ENCODE peak calls at places on chromosomes 4 and X, in seven cellular contexts. J, D, G, Y, E, S and F are unnamed samples.
A peak's percentile ranks its signal among the peaks of the same experiment; 100 is the strongest.

GRCh38 chr4:3783691-3784306 is 17.6 kb downstream of the ADRA2C start:
- DNase-seq in G (no peak), Y (no peak), D (no peak), E (peak; percentile 69), J (no peak), S (no peak), F (no peak)

GRCh38 chr4:15868065-15868464 is 70.5 kb downstream of the FGFBP1 start:
- DNase-seq in D (no peak), J (no peak), Y (no peak), E (no peak), S (no peak), G (no peak), F (no peak)

GRCh38 chr4:139786494-139787354 is 121.1 kb downstream of the MGST2 start:
- DNase-seq in E (peak; percentile 6), J (no peak), Y (no peak), G (no peak), S (no peak), D (no peak), F (no peak)

GRCh38 chr4:40299704-40300336 is 35.3 kb upstream of the CHRNA9 start:
- DNase-seq in Y (no peak), G (no peak), E (no peak), D (no peak), J (no peak), S (no peak), F (no peak)

GRCh38 chrX:63686878-63687714 is 97.9 kb downstream of the ARHGEF9 start:
- DNase-seq in S (no peak), D (peak; percentile 24), J (no peak), E (peak; percentile 17), G (no peak), Y (peak; percentile 25), F (no peak)

GRCh38 chrX:105260291-105261043 is 40.0 kb upstream of the TEX13A start:
- DNase-seq in Y (no peak), G (no peak), D (no peak), E (no peak), J (no peak), S (no peak), F (peak; percentile 26)

GRCh38 chr4:113574636-113575103 is 186.9 kb downstream of the CAMK2D start:
- DNase-seq in E (no peak), Y (peak; percentile 66), S (no peak), D (peak; percentile 83), G (no peak), J (no peak), F (no peak)

GRCh38 chr4:52199574-52200338 is 148.7 kb downstream of the SPATA18 start:
- DNase-seq in Y (peak; percentile 32), J (no peak), G (no peak), D (peak; percentile 92), S (no peak), E (no peak), F (no peak)

GRCh38 chrX:40102393-40103381 is 4.9 kb upstream of the BCOR start:
- DNase-seq in G (no peak), J (no peak), S (no peak), E (no peak), D (no peak), Y (no peak), F (no peak)

GRCh38 chr4:169070071-169070894 is 60.2 kb upstream of the CBR4 start:
- DNase-seq in E (peak; percentile 84), S (no peak), D (peak; percentile 76), Y (peak; percentile 37), G (no peak), J (no peak), F (peak; percentile 60)

GRCh38 chr4:105605493-105605892 is 53.1 kb downstream of the ARHGEF38 start:
- DNase-seq in S (no peak), E (no peak), D (peak; percentile 30), J (peak; percentile 15), Y (no peak), G (no peak), F (no peak)

GRCh38 chrX:135536883-135537282 is 16.4 kb downstream of the INTS6L start:
- DNase-seq in S (no peak), G (no peak), E (no peak), D (no peak), Y (no peak), J (no peak), F (no peak)

GRCh38 chr4:77538574-77539157 is 67.0 kb upstream of the CXCL13 start:
- DNase-seq in D (peak; percentile 23), J (no peak), S (no peak), G (no peak), Y (peak; percentile 7), E (peak; percentile 62), F (no peak)

GRCh38 chrX:50000937-50001542 is 78.6 kb downstream of the CLCN5 start:
- DNase-seq in D (no peak), Y (no peak), S (no peak), J (no peak), E (no peak), G (no peak), F (no peak)

GRCh38 chrX:49704692-49705404 is 9.1 kb upstream of the PAGE1 start:
- DNase-seq in Y (no peak), D (no peak), G (no peak), E (no peak), J (no peak), S (no peak), F (no peak)

GRCh38 chrX:24027086-24027485 is at the start of gene KLHL15:
- DNase-seq in G (no peak), Y (no peak), S (no peak), D (no peak), E (no peak), J (no peak), F (no peak)

GRCh38 chr4:54017308-54017707 is 47.1 kb downstream of the CHIC2 start:
- DNase-seq in S (no peak), E (no peak), D (no peak), Y (no peak), J (no peak), G (no peak), F (no peak)

GRCh38 chr4:23122666-23123400 is 430.1 kb downstream of the GBA3 start:
- DNase-seq in J (no peak), G (no peak), S (no peak), Y (no peak), D (no peak), E (no peak), F (no peak)

GRCh38 chr4:159006202-159006601 is 96.7 kb upstream of the RAPGEF2 start:
- DNase-seq in G (no peak), S (no peak), E (peak; percentile 27), J (no peak), D (peak; percentile 10), Y (no peak), F (no peak)

GRCh38 chr4:160038560-160038959 is 935.7 kb downstream of the RAPGEF2 start:
- DNase-seq in S (no peak), D (no peak), J (no peak), G (no peak), E (no peak), Y (no peak), F (no peak)

GRCh38 chr4:26206339-26206738 is 114.5 kb upstream of the RBPJ start:
- DNase-seq in J (no peak), S (no peak), D (peak; percentile 95), E (no peak), Y (no peak), G (no peak), F (no peak)